ENCODE peak calls at places on chromosomes 13 and 19, in five cellular contexts. I is A549, D is left lung, J is stomach, W is right cardiac atrium. Q is an unnamed sample. For H3K4me1, the result is how much of the 10 kb centered on the place peaks cover.

GRCh38 chr19:38059897-38060296 is 152.9 kb downstream of the SIPA1L3 start:
- DNase-seq in I (no peak), D (peak), J (no peak), W (no peak), Q (no peak)

GRCh38 chr13:37429976-37430375 is 168.6 kb downstream of the POSTN start:
- DNase-seq in I (no peak), D (no peak), J (no peak), W (no peak), Q (no peak)

GRCh38 chr19:7099597-7099921 is 30.1 kb downstream of the ZNF557 start:
- DNase-seq in I (no peak), D (no peak), J (no peak), W (no peak), Q (peak)

GRCh38 chr19:3367572-3368440 is 1.4 kb downstream of the NFIC start:
- DNase-seq in I (no peak), D (peak), J (no peak), W (no peak), Q (no peak)

GRCh38 chr13:106680796-106681482 is 113.0 kb upstream of the ARGLU1 start:
- DNase-seq in I (no peak), D (no peak), J (no peak), W (no peak), Q (peak)

GRCh38 chr13:37460211-37460610 is 138.4 kb downstream of the POSTN start:
- DNase-seq in I (no peak), D (no peak), J (no peak), W (no peak), Q (no peak)

GRCh38 chr13:87827479-87827878 is 156.3 kb downstream of the SLITRK5 start:
- DNase-seq in I (peak), D (no peak), J (no peak), W (no peak), Q (no peak)

GRCh38 chr13:95676100-95676774 is 702 bp upstream of the DNAJC3 start:
- DNase-seq in I (peak), D (peak), J (peak), W (no peak), Q (peak)

GRCh38 chr19:54366811-54367210 is 2.1 kb upstream of the LAIR1 start:
- DNase-seq in I (no peak), D (no peak), J (no peak), W (no peak), Q (no peak)

GRCh38 chr19:1312732-1313694 is 27.3 kb downstream of the EFNA2 start:
- DNase-seq in I (peak), D (peak), J (no peak), W (no peak), Q (no peak)

GRCh38 chr13:42832341-42833153 is 51.2 kb downstream of the FAM216B start:
- DNase-seq in I (no peak), D (no peak), J (peak), W (peak), Q (no peak)

GRCh38 chr19:40231544-40232424 is 5.3 kb upstream of the CCNP start:
- DNase-seq in I (no peak), D (no peak), J (no peak), W (no peak), Q (peak)

GRCh38 chr13:109547942-109548860 is 238.2 kb downstream of the IRS2 start:
- DNase-seq in I (no peak), D (no peak), J (no peak), W (no peak), Q (no peak)

GRCh38 chr19:18477974-18478373 is 40.0 kb upstream of the ISYNA1 start:
- DNase-seq in I (no peak), D (no peak), J (no peak), W (no peak), Q (no peak)

GRCh38 chr19:1252221-1252817 is 3.9 kb downstream of the MIDN start:
- DNase-seq in I (peak), D (peak), J (peak), W (peak), Q (no peak)

GRCh38 chr19:41588497-41589209 is 12.7 kb downstream of the CEACAM21 start:
- DNase-seq in I (peak), D (no peak), J (no peak), W (no peak), Q (no peak)

GRCh38 chr13:59527500-59527899 is 636.2 kb downstream of the DIAPH3 start:
- DNase-seq in I (no peak), D (no peak), J (no peak), W (no peak), Q (no peak)

GRCh38 chr13:110014719-110015118 is 228.3 kb upstream of the IRS2 start:
- DNase-seq in I (peak), D (no peak), J (no peak), W (no peak), Q (no peak)

GRCh38 chr19:17538684-17539287 is 16.7 kb upstream of the COLGALT1 start:
- DNase-seq in I (peak), D (no peak), J (no peak), W (no peak), Q (no peak)

GRCh38 chr13:109790951-109791605 is 4.7 kb upstream of the IRS2 start:
- DNase-seq in I (peak), D (no peak), J (no peak), W (no peak), Q (no peak)

GRCh38 chr19:17803264-17803896 is 8.4 kb downstream of the B3GNT3 start:
- DNase-seq in I (no peak), D (no peak), J (no peak), W (peak), Q (no peak)

GRCh38 chr19:29515233-29515619 is 10.6 kb upstream of the VSTM2B start:
- DNase-seq in I (no peak), D (no peak), J (no peak), W (no peak), Q (no peak)

GRCh38 chr19:58001895-58002369 is 688 bp downstream of the ZNF606 start:
- DNase-seq in I (no peak), D (no peak), J (no peak), W (no peak), Q (no peak)

GRCh38 chr13:102369303-102369702 is 32.5 kb downstream of the FGF14 start:
- DNase-seq in I (peak), D (no peak), J (no peak), W (no peak), Q (no peak)

GRCh38 chr13:92136449-92137180 is 738.2 kb downstream of the GPC5 start:
- DNase-seq in I (no peak), D (no peak), J (no peak), W (no peak), Q (no peak)

GRCh38 chr19:14432817-14433453 is at the start of gene PKN1:
- DNase-seq in I (peak), D (peak), J (peak), W (peak), Q (no peak)

GRCh38 chr19:49692102-49692599 is 1.2 kb downstream of the CPT1C start:
- DNase-seq in I (no peak), D (no peak), J (no peak), W (no peak), Q (no peak)

GRCh38 chr13:110326263-110326904 is 19.3 kb downstream of the COL4A2 start:
- DNase-seq in I (no peak), D (no peak), J (no peak), W (no peak), Q (no peak)

GRCh38 chr19:41904118-41904870 is 21.3 kb downstream of the ARHGEF1 start:
- DNase-seq in I (peak), D (peak), J (peak), W (no peak), Q (no peak)

GRCh38 chr13:30148791-30149190 is 158.6 kb downstream of the KATNAL1 start:
- DNase-seq in I (no peak), D (no peak), J (no peak), W (no peak), Q (no peak)

GRCh38 chr13:30145709-30146367 is 161.5 kb downstream of the KATNAL1 start:
- DNase-seq in I (no peak), D (no peak), J (no peak), W (no peak), Q (no peak)

GRCh38 chr13:30148171-30148754 is 159.1 kb downstream of the KATNAL1 start:
- DNase-seq in I (no peak), D (no peak), J (no peak), W (peak), Q (no peak)

GRCh38 chr13:30149248-30149647 is 158.1 kb downstream of the KATNAL1 start:
- DNase-seq in I (no peak), D (no peak), J (no peak), W (no peak), Q (no peak)

GRCh38 chr13:30147380-30147779 is 160.0 kb downstream of the KATNAL1 start:
- DNase-seq in I (no peak), D (no peak), J (no peak), W (no peak), Q (no peak)
- H3K27ac ChIP-seq in I (no peak), D (no peak), J (no peak), W (no peak), Q (no peak)

GRCh38 chr19:13103961-13104847 is 1.5 kb upstream of the LYL1 start:
- DNase-seq in I (no peak), D (peak), J (peak), W (peak), Q (no peak)
- H3K4me3 ChIP-seq in I (no peak), D (peak), J (peak), W (no peak), Q (no peak)

GRCh38 chr13:29564828-29565227 is 30.7 kb downstream of the SLC7A1 start:
- DNase-seq in I (no peak), D (no peak), J (no peak), W (no peak), Q (no peak)
- H3K4me1 ChIP-seq in I (under half), D (under half), J (under half), W (under half), Q (under half)

DNA sequence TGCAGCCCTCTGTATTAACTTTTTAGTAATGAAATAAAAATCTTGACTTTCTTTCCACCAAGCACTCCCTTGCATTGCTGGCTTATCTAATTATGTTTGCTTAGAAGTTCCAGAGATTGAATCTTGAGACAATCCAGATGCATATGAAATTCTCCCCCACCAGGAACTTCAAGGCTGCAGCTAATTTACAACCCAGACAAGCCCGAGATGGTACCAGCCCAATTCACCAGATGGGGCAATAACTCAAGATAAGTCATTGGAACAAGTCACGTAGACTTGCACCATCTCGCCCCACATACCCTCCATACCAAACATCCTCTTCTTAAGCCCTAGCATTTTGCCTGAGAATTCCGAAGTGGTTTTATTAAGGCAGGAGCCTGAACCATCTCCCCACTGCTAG is 29.0 kb downstream of the UTP14C start:
- DNase-seq in I (no peak), D (no peak), J (no peak), W (no peak), Q (no peak)
- H3K27ac ChIP-seq in I (no peak), D (no peak), J (no peak), W (no peak), Q (no peak)

GRCh38 chr19:5095568-5095850 is 126.6 kb downstream of the KDM4B start:
- DNase-seq in I (no peak), D (no peak), J (no peak), W (no peak), Q (no peak)
- H3K4me3 ChIP-seq in I (no peak), D (no peak), J (no peak), W (no peak), Q (no peak)

GRCh38 chr19:33402421-33403220 is 29.1 kb downstream of the CEBPG start:
- DNase-seq in I (peak), D (peak), J (no peak), W (no peak), Q (no peak)
- H3K4me1 ChIP-seq in I (under half), D (under half), J (under half), W (under half), Q (under half)

GRCh38 chr19:16064209-16064889 is 11.9 kb upstream of the TPM4 start:
- DNase-seq in I (no peak), D (no peak), J (no peak), W (no peak), Q (no peak)

GRCh38 chr19:16069813-16070365 is 6.4 kb upstream of the TPM4 start:
- DNase-seq in I (no peak), D (peak), J (peak), W (no peak), Q (no peak)

GRCh38 chr19:16067205-16067938 is 8.9 kb upstream of the TPM4 start:
- DNase-seq in I (no peak), D (peak), J (peak), W (peak), Q (no peak)

GRCh38 chr19:16068696-16069259 is 7.5 kb upstream of the TPM4 start:
- DNase-seq in I (no peak), D (no peak), J (no peak), W (no peak), Q (no peak)

GRCh38 chr19:16066611-16067104 is 9.6 kb upstream of the TPM4 start:
- DNase-seq in I (peak), D (no peak), J (peak), W (peak), Q (no peak)
- H3K27ac ChIP-seq in I (peak), D (peak), J (peak), W (peak), Q (no peak)

Q was measured in iPS DF 6.9.